ENCODE peak calls at places on chromosomes 13 and 19, in eight cellular contexts. One of them, this sample, is unnamed.

GRCh38 chr19:44587863-44588752 is 25.3 kb upstream of the IGSF23 start:
- DNase-seq in transverse colon: no peak
- DNase-seq in stomach: no peak
- DNase-seq in heart left ventricle: no peak
- DNase-seq in H1: no peak
- DNase-seq in testis: no peak
- DNase-seq in breast epithelium: no peak
- DNase-seq in HCT116: peak
- DNase-seq in this sample: no peak

GRCh38 chr19:56211718-56212117 is 9.6 kb downstream of the ZSCAN5C start:
- DNase-seq in HCT116: no peak
- DNase-seq in H1: no peak
- DNase-seq in heart left ventricle: no peak
- DNase-seq in stomach: no peak
- DNase-seq in breast epithelium: no peak
- DNase-seq in testis: no peak
- DNase-seq in transverse colon: no peak
- DNase-seq in this sample: no peak

GRCh38 chr13:54078271-54078670 is 1049.7 kb downstream of the OLFM4 start:
- DNase-seq in testis: no peak
- DNase-seq in heart left ventricle: no peak
- DNase-seq in breast epithelium: no peak
- DNase-seq in stomach: no peak
- DNase-seq in HCT116: no peak
- DNase-seq in transverse colon: no peak
- DNase-seq in H1: no peak
- DNase-seq in this sample: no peak

GRCh38 chr13:101875091-101875490 is 422.6 kb downstream of the ITGBL1 start:
- DNase-seq in testis: no peak
- DNase-seq in HCT116: no peak
- DNase-seq in breast epithelium: no peak
- DNase-seq in heart left ventricle: no peak
- DNase-seq in transverse colon: no peak
- DNase-seq in H1: no peak
- DNase-seq in stomach: no peak
- DNase-seq in this sample: no peak

GRCh38 chr13:38697628-38698333 is 10.9 kb downstream of the FREM2 start:
- DNase-seq in H1: no peak
- DNase-seq in transverse colon: no peak
- DNase-seq in stomach: no peak
- DNase-seq in testis: no peak
- DNase-seq in HCT116: no peak
- DNase-seq in breast epithelium: no peak
- DNase-seq in heart left ventricle: no peak
- DNase-seq in this sample: no peak

GRCh38 chr13:78709028-78709427 is 50.1 kb upstream of the OBI1 start:
- DNase-seq in testis: no peak
- DNase-seq in breast epithelium: no peak
- DNase-seq in heart left ventricle: no peak
- DNase-seq in transverse colon: no peak
- DNase-seq in stomach: no peak
- DNase-seq in HCT116: no peak
- DNase-seq in H1: no peak
- DNase-seq in this sample: no peak

GRCh38 chr13:50241479-50241878 is 226.2 kb downstream of the KCNRG start:
- DNase-seq in H1: no peak
- DNase-seq in stomach: no peak
- DNase-seq in transverse colon: no peak
- DNase-seq in testis: no peak
- DNase-seq in heart left ventricle: no peak
- DNase-seq in HCT116: no peak
- DNase-seq in breast epithelium: no peak
- DNase-seq in this sample: no peak

GRCh38 chr13:48151766-48152165 is 56.9 kb upstream of the MED4 start:
- DNase-seq in transverse colon: no peak
- DNase-seq in testis: no peak
- DNase-seq in breast epithelium: no peak
- DNase-seq in HCT116: no peak
- DNase-seq in H1: no peak
- DNase-seq in heart left ventricle: no peak
- DNase-seq in stomach: no peak
- DNase-seq in this sample: no peak

GRCh38 chr19:57664269-57665127 is 4.2 kb upstream of the ZSCAN4 start:
- DNase-seq in transverse colon: peak
- DNase-seq in heart left ventricle: peak
- DNase-seq in stomach: peak
- DNase-seq in breast epithelium: no peak
- DNase-seq in H1: no peak
- DNase-seq in testis: peak
- DNase-seq in HCT116: no peak
- DNase-seq in this sample: no peak

GRCh38 chr13:87942204-87942603 is 271.0 kb downstream of the SLITRK5 start:
- DNase-seq in testis: no peak
- DNase-seq in HCT116: no peak
- DNase-seq in transverse colon: no peak
- DNase-seq in heart left ventricle: no peak
- DNase-seq in H1: no peak
- DNase-seq in breast epithelium: no peak
- DNase-seq in stomach: no peak
- DNase-seq in this sample: no peak

GRCh38 chr13:50353651-50354415 is 338.6 kb downstream of the KCNRG start:
- DNase-seq in HCT116: no peak
- DNase-seq in breast epithelium: no peak
- DNase-seq in transverse colon: no peak
- DNase-seq in H1: no peak
- DNase-seq in stomach: no peak
- DNase-seq in testis: no peak
- DNase-seq in heart left ventricle: no peak
- DNase-seq in this sample: no peak

GRCh38 chr19:40601061-40601973 is at the start of gene LTBP4:
- DNase-seq in heart left ventricle: peak
- DNase-seq in transverse colon: peak
- DNase-seq in testis: no peak
- DNase-seq in breast epithelium: no peak
- DNase-seq in H1: no peak
- DNase-seq in stomach: no peak
- DNase-seq in HCT116: no peak
- DNase-seq in this sample: no peak

GRCh38 chr19:40598121-40598917 is 2.9 kb upstream of the LTBP4 start:
- DNase-seq in breast epithelium: peak
- DNase-seq in testis: peak
- DNase-seq in HCT116: peak
- DNase-seq in transverse colon: peak
- DNase-seq in heart left ventricle: peak
- DNase-seq in stomach: peak
- DNase-seq in H1: no peak
- DNase-seq in this sample: no peak

GRCh38 chr19:40598918-40599307 is 2.3 kb upstream of the LTBP4 start:
- DNase-seq in breast epithelium: no peak
- DNase-seq in HCT116: no peak
- DNase-seq in testis: no peak
- DNase-seq in stomach: no peak
- DNase-seq in H1: no peak
- DNase-seq in heart left ventricle: no peak
- DNase-seq in transverse colon: no peak
- DNase-seq in this sample: no peak

GRCh38 chr19:40599331-40600085 is 1.7 kb upstream of the LTBP4 start:
- DNase-seq in testis: no peak
- DNase-seq in breast epithelium: no peak
- DNase-seq in HCT116: no peak
- DNase-seq in heart left ventricle: no peak
- DNase-seq in stomach: no peak
- DNase-seq in transverse colon: no peak
- DNase-seq in H1: no peak
- DNase-seq in this sample: no peak

DNA sequence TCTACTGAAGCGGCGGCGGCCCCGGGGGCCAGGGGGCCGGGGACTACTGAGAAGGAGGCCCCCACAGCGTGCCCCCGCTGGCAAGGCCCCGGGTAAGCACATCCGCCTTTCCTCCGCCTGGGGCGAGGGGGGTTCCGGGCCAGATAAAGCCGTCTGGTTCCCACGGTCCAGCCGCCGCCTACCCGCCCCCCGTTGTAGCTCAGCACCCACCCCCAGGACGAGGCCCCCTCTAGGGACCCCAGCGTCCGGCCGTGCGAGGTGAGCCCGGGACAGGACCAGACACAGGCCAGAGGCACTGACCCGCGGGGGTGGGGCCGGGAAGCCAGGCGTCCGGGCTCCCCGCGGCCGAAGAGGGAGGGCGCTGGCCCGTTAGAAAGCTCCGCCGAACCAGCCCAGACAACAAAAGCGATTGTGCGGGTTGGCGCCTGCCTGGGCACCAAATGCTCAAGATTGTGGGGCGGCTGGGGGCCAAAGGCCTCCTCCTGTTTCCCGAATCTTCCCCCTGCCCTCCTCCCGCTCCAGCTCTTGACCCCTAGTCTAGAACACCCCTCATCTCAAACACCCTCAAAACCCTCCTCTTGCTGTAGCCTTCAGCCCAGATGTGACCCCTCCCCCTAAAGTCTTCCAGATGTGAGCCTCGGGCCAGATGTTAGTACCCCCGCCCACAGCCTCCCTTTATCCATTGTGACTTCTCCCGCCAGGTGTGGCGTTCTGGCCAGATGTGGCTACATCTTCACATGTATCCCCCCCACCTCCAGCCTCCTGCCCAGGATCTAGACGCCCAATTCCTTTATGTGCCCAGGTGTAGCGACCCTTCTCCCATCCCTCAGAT is 867 bp upstream of the LTBP4 start:
- DNase-seq in testis: no peak
- DNase-seq in HCT116: no peak
- DNase-seq in breast epithelium: no peak
- DNase-seq in stomach: no peak
- DNase-seq in H1: no peak
- DNase-seq in transverse colon: no peak
- DNase-seq in heart left ventricle: no peak
- DNase-seq in this sample: no peak
- H3K27ac ChIP-seq in testis: peak
- H3K27ac ChIP-seq in HCT116: peak
- H3K27ac ChIP-seq in breast epithelium: peak
- H3K27ac ChIP-seq in stomach: peak
- H3K27ac ChIP-seq in H1: no peak
- H3K27ac ChIP-seq in transverse colon: peak
- H3K27ac ChIP-seq in heart left ventricle: peak
- H3K27ac ChIP-seq in this sample: peak

GRCh38 chr19:10112037-10112751 is 701 bp downstream of the P2RY11 start:
- DNase-seq in breast epithelium: no peak
- DNase-seq in testis: no peak
- DNase-seq in HCT116: no peak
- DNase-seq in H1: no peak
- DNase-seq in heart left ventricle: no peak
- DNase-seq in transverse colon: peak
- DNase-seq in stomach: no peak
- DNase-seq in this sample: no peak
- TF ChIP-seq POLR2A in breast epithelium: no peak
- TF ChIP-seq POLR2A in testis: no peak
- TF ChIP-seq POLR2A in HCT116: no peak
- TF ChIP-seq POLR2A in H1: peak
- TF ChIP-seq POLR2A in heart left ventricle: no peak
- TF ChIP-seq POLR2A in transverse colon: no peak
- TF ChIP-seq POLR2A in stomach: no peak
- TF ChIP-seq POLR2A in this sample: no peak

GRCh38 chr19:918481-919156 is 1.5 kb downstream of the KISS1R start:
- DNase-seq in H1: no peak
- DNase-seq in heart left ventricle: no peak
- DNase-seq in transverse colon: no peak
- DNase-seq in stomach: no peak
- DNase-seq in HCT116: no peak
- DNase-seq in testis: no peak
- DNase-seq in breast epithelium: no peak
- DNase-seq in this sample: no peak
- H3K4me3 ChIP-seq in H1: peak
- H3K4me3 ChIP-seq in heart left ventricle: no peak
- H3K4me3 ChIP-seq in transverse colon: no peak
- H3K4me3 ChIP-seq in stomach: no peak
- H3K4me3 ChIP-seq in HCT116: no peak
- H3K4me3 ChIP-seq in testis: no peak
- H3K4me3 ChIP-seq in breast epithelium: peak
- H3K4me3 ChIP-seq in this sample: no peak

GRCh38 chr13:75704194-75704941 is 68.2 kb downstream of the LMO7 start:
- DNase-seq in H1: no peak
- DNase-seq in stomach: no peak
- DNase-seq in testis: no peak
- DNase-seq in transverse colon: no peak
- DNase-seq in breast epithelium: no peak
- DNase-seq in heart left ventricle: no peak
- DNase-seq in HCT116: no peak
- DNase-seq in this sample: no peak

GRCh38 chr13:75703768-75704167 is 67.6 kb downstream of the LMO7 start:
- DNase-seq in heart left ventricle: no peak
- DNase-seq in breast epithelium: no peak
- DNase-seq in testis: no peak
- DNase-seq in H1: no peak
- DNase-seq in stomach: no peak
- DNase-seq in transverse colon: no peak
- DNase-seq in HCT116: no peak
- DNase-seq in this sample: no peak

GRCh38 chr13:75705395-75705794 is 69.3 kb downstream of the LMO7 start:
- DNase-seq in heart left ventricle: no peak
- DNase-seq in stomach: no peak
- DNase-seq in H1: no peak
- DNase-seq in HCT116: peak
- DNase-seq in breast epithelium: no peak
- DNase-seq in testis: no peak
- DNase-seq in transverse colon: no peak
- DNase-seq in this sample: no peak

GRCh38 chr13:75704942-75705320 is 68.8 kb downstream of the LMO7 start:
- DNase-seq in HCT116: peak
- DNase-seq in heart left ventricle: no peak
- DNase-seq in stomach: peak
- DNase-seq in H1: no peak
- DNase-seq in testis: no peak
- DNase-seq in breast epithelium: peak
- DNase-seq in transverse colon: peak
- DNase-seq in this sample: no peak

GRCh38 chr13:75705908-75706307 is 69.8 kb downstream of the LMO7 start:
- DNase-seq in transverse colon: no peak
- DNase-seq in H1: no peak
- DNase-seq in testis: no peak
- DNase-seq in breast epithelium: no peak
- DNase-seq in stomach: no peak
- DNase-seq in HCT116: no peak
- DNase-seq in heart left ventricle: no peak
- DNase-seq in this sample: no peak
- H3K27ac ChIP-seq in transverse colon: no peak
- H3K27ac ChIP-seq in H1: no peak
- H3K27ac ChIP-seq in testis: no peak
- H3K27ac ChIP-seq in breast epithelium: no peak
- H3K27ac ChIP-seq in stomach: peak
- H3K27ac ChIP-seq in HCT116: peak
- H3K27ac ChIP-seq in heart left ventricle: no peak
- H3K27ac ChIP-seq in this sample: peak

GRCh38 chr19:33520844-33521479 is 629 bp downstream of the PEPD start:
- DNase-seq in breast epithelium: no peak
- DNase-seq in H1: no peak
- DNase-seq in heart left ventricle: no peak
- DNase-seq in HCT116: no peak
- DNase-seq in testis: no peak
- DNase-seq in transverse colon: peak
- DNase-seq in stomach: no peak
- DNase-seq in this sample: no peak
- TF ChIP-seq POLR2A in breast epithelium: no peak
- TF ChIP-seq POLR2A in H1: no peak
- TF ChIP-seq POLR2A in heart left ventricle: no peak
- TF ChIP-seq POLR2A in HCT116: no peak
- TF ChIP-seq POLR2A in testis: no peak
- TF ChIP-seq POLR2A in transverse colon: no peak
- TF ChIP-seq POLR2A in stomach: no peak
- TF ChIP-seq POLR2A in this sample: no peak